ENCODE peak calls at places on chromosomes 2 and 18, in nine cellular contexts. W is cerebellum, Y is pancreas, J is naive B cell, A is mesothelial cell of epicardium, B is OCI-LY7, V is glutamatergic neuron, T is transverse colon, L is left cardiac atrium. G is an unnamed sample.

GRCh38 chr2:26584191-26584590 is 57.0 kb downstream of the CIB4 start:
- DNase-seq in W (no peak), Y (no peak), J (no peak), A (no peak), B (no peak), V (peak; percentile 7), T (no peak), L (no peak), G (no peak)

GRCh38 chr2:221429741-221430491 is 142.2 kb downstream of the EPHA4 start:
- DNase-seq in W (peak; percentile 28), Y (peak; percentile 24), J (no peak), A (no peak), B (no peak), V (no peak), T (peak; percentile 19), L (peak; percentile 28), G (peak; percentile 43)

GRCh38 chr2:170235860-170236638 is 58.1 kb downstream of the MYO3B start:
- DNase-seq in W (no peak), Y (no peak), J (no peak), A (no peak), B (peak; percentile 46), V (peak; percentile 86), T (no peak), L (peak; percentile 36), G (no peak)

GRCh38 chr2:199302851-199303250 is 154.9 kb downstream of the SATB2 start:
- DNase-seq in W (no peak), Y (no peak), J (no peak), A (no peak), B (no peak), V (no peak), T (no peak), L (no peak), G (no peak)

GRCh38 chr2:237860273-237860935 is 981 bp downstream of the RAMP1 start:
- DNase-seq in W (no peak), Y (peak; percentile 51), J (no peak), A (no peak), B (no peak), V (no peak), T (no peak), L (no peak), G (no peak)

GRCh38 chr2:148981350-148981749 is 57.1 kb upstream of the LYPD6B start:
- DNase-seq in W (no peak), Y (no peak), J (no peak), A (no peak), B (no peak), V (no peak), T (no peak), L (no peak), G (no peak)

GRCh38 chr2:20580690-20581437 is 70.0 kb downstream of the HS1BP3 start:
- DNase-seq in W (no peak), Y (no peak), J (no peak), A (no peak), B (no peak), V (no peak), T (no peak), L (peak; percentile 23), G (no peak)

GRCh38 chr2:114108819-114109416 is 219.0 kb downstream of the ACTR3 start:
- DNase-seq in W (no peak), Y (no peak), J (no peak), A (no peak), B (no peak), V (no peak), T (no peak), L (no peak), G (no peak)

GRCh38 chr18:27604583-27604982 is 419.5 kb upstream of the CHST9 start:
- DNase-seq in W (no peak), Y (no peak), J (no peak), A (no peak), B (no peak), V (no peak), T (no peak), L (no peak), G (no peak)

GRCh38 chr2:223101340-223102039 is 49.5 kb downstream of the KCNE4 start:
- DNase-seq in W (no peak), Y (peak; percentile 32), J (no peak), A (no peak), B (peak; percentile 16), V (peak; percentile 39), T (no peak), L (no peak), G (peak; percentile 41)

GRCh38 chr2:180947208-180947689 is 33.2 kb upstream of the UBE2E3 start:
- DNase-seq in W (no peak), Y (no peak), J (no peak), A (no peak), B (no peak), V (no peak), T (no peak), L (no peak), G (no peak)

GRCh38 chr2:101036562-101036961 is 34.5 kb downstream of the RPL31 start:
- DNase-seq in W (no peak), Y (no peak), J (no peak), A (no peak), B (peak; percentile 14), V (no peak), T (no peak), L (no peak), G (no peak)

GRCh38 chr18:27687351-27687979 is 489.5 kb downstream of the CDH2 start:
- DNase-seq in W (no peak), Y (no peak), J (no peak), A (no peak), B (no peak), V (no peak), T (no peak), L (no peak), G (no peak)

GRCh38 chr2:226256709-226257401 is 542.8 kb downstream of the IRS1 start:
- DNase-seq in W (no peak), Y (no peak), J (no peak), A (no peak), B (no peak), V (no peak), T (no peak), L (no peak), G (no peak)

GRCh38 chr18:26708814-26709717 is 156.4 kb downstream of the AQP4 start:
- DNase-seq in W (no peak), Y (no peak), J (no peak), A (no peak), B (no peak), V (no peak), T (no peak), L (no peak), G (no peak)

GRCh38 chr2:30686000-30686399 is 121.2 kb downstream of the CAPN13 start:
- DNase-seq in W (no peak), Y (no peak), J (no peak), A (peak; percentile 21), B (peak; percentile 30), V (no peak), T (no peak), L (no peak), G (no peak)

GRCh38 chr2:173590278-173590811 is 235.7 kb downstream of the CDCA7 start:
- DNase-seq in W (no peak), Y (peak; percentile 37), J (no peak), A (no peak), B (no peak), V (no peak), T (no peak), L (peak; percentile 78), G (peak; percentile 69)

GRCh38 chr18:48582946-48583345 is 44.1 kb downstream of the CTIF start:
- DNase-seq in W (no peak), Y (no peak), J (no peak), A (no peak), B (no peak), V (no peak), T (no peak), L (no peak), G (no peak)

GRCh38 chr18:52288403-52289004 is 51.5 kb upstream of the DCC start:
- DNase-seq in W (no peak), Y (peak; percentile 26), J (no peak), A (peak; percentile 48), B (peak; percentile 19), V (peak; percentile 42), T (peak; percentile 13), L (no peak), G (peak; percentile 32)

GRCh38 chr2:175804130-175804529 is 197.9 kb downstream of the LNPK start:
- DNase-seq in W (no peak), Y (no peak), J (no peak), A (no peak), B (no peak), V (no peak), T (no peak), L (no peak), G (no peak)

GRCh38 chr18:60448487-60449267 is 76.1 kb upstream of the MC4R start:
- DNase-seq in W (no peak), Y (no peak), J (no peak), A (no peak), B (no peak), V (no peak), T (no peak), L (no peak), G (no peak)

GRCh38 chr2:207049122-207049521 is 109.8 kb downstream of the CPO start:
- DNase-seq in W (no peak), Y (no peak), J (no peak), A (no peak), B (no peak), V (no peak), T (no peak), L (no peak), G (no peak)